ENCODE peak calls at places on chromosomes 7 and 10, in five cellular contexts. W, I, F, C and Z are unnamed samples.

GRCh38 chr10:76411719-76412435 is 980.5 kb downstream of the LRMDA start:
- DNase-seq in C (peak), I (no peak), W (no peak), F (no peak), Z (no peak)

GRCh38 chr10:60521974-60522405 is 132.3 kb upstream of the ANK3 start:
- DNase-seq in C (peak), I (no peak), W (no peak), F (no peak), Z (no peak)

GRCh38 chr10:35259769-35260397 is 76.4 kb upstream of the CCNY start:
- DNase-seq in W (no peak), C (peak), I (no peak), F (no peak), Z (no peak)

GRCh38 chr7:154865984-154866685 is 136.8 kb downstream of the PAXIP1 start:
- DNase-seq in F (no peak), W (no peak), C (no peak), I (no peak), Z (no peak)

GRCh38 chr7:140631602-140632001 is 9.0 kb downstream of the DENND2A start:
- DNase-seq in W (no peak), C (no peak), F (no peak), I (no peak), Z (no peak)

GRCh38 chr10:30581779-30582380 is 47.7 kb downstream of the LYZL2 start:
- DNase-seq in F (no peak), W (no peak), I (peak), C (peak), Z (no peak)

GRCh38 chr10:97466755-97467154 is 20.8 kb downstream of the ZDHHC16 start:
- DNase-seq in C (peak), I (no peak), W (no peak), F (no peak), Z (no peak)

GRCh38 chr10:36271631-36272340 is 629.7 kb upstream of the FZD8 start:
- DNase-seq in F (no peak), W (no peak), I (no peak), C (no peak), Z (no peak)

GRCh38 chr7:139842414-139843210 is 13.5 kb downstream of the TBXAS1 start:
- DNase-seq in C (no peak), W (no peak), I (peak), F (no peak), Z (no peak)

GRCh38 chr7:70189776-70190175 is 591.5 kb downstream of the AUTS2 start:
- DNase-seq in C (no peak), F (no peak), W (no peak), I (no peak), Z (no peak)

GRCh38 chr7:136086712-136087111 is 109.6 kb upstream of the MTPN start:
- DNase-seq in W (no peak), I (peak), C (peak), F (peak), Z (no peak)

GRCh38 chr10:79454259-79454658 is 8.8 kb upstream of the ZCCHC24 start:
- DNase-seq in C (peak), F (no peak), W (no peak), I (no peak), Z (no peak)

GRCh38 chr7:116977172-116977571 is 23.9 kb downstream of the ST7 start:
- DNase-seq in C (peak), W (no peak), F (no peak), I (no peak), Z (no peak)

GRCh38 chr7:40175725-40176510 is 41.1 kb downstream of the SUGCT start:
- DNase-seq in W (no peak), F (no peak), C (no peak), I (no peak), Z (no peak)

GRCh38 chr10:98921381-98921780 is 314.3 kb downstream of the HPSE2 start:
- DNase-seq in C (no peak), W (no peak), F (no peak), I (no peak), Z (no peak)

GRCh38 chr10:5983813-5984212 is 6.5 kb upstream of the IL15RA start:
- DNase-seq in F (no peak), C (no peak), W (no peak), I (no peak), Z (no peak)

GRCh38 chr10:89644691-89644966 is 413 bp downstream of the PANK1 start:
- DNase-seq in I (no peak), W (no peak), F (no peak), C (no peak), Z (peak)

GRCh38 chr10:15325243-15326002 is 45.7 kb downstream of the FAM171A1 start:
- DNase-seq in F (no peak), W (no peak), C (peak), I (no peak), Z (no peak)

GRCh38 chr10:23063387-23064287 is 31.7 kb upstream of the MSRB2 start:
- DNase-seq in W (no peak), C (peak), F (no peak), I (no peak), Z (no peak)

GRCh38 chr10:23064288-23065114 is 30.9 kb upstream of the MSRB2 start:
- DNase-seq in F (no peak), C (no peak), I (no peak), W (no peak), Z (no peak)

GRCh38 chr10:23067337-23067736 is 28.0 kb upstream of the MSRB2 start:
- DNase-seq in C (no peak), W (no peak), I (no peak), F (no peak), Z (no peak)

GRCh38 chr10:23067939-23068775 is 27.2 kb upstream of the MSRB2 start:
- DNase-seq in C (peak), I (peak), W (no peak), F (peak), Z (peak)

GRCh38 chr10:23065549-23065948 is 29.8 kb upstream of the MSRB2 start:
- DNase-seq in I (no peak), W (no peak), F (peak), C (peak), Z (no peak)
- TF ChIP-seq CTCF in I (no peak), W (no peak), F (no peak), C (no peak), Z (no peak)

GRCh38 chr7:128444242-128444641 is 11.4 kb upstream of the HILPDA start:
- DNase-seq in F (peak), W (no peak), I (no peak), C (no peak), Z (no peak)
- TF ChIP-seq CTCF in F (no peak), W (no peak), I (no peak), C (no peak), Z (no peak)

GRCh38 chr7:151724250-151724915 is 152.5 kb downstream of the PRKAG2 start:
- DNase-seq in C (no peak), F (no peak), W (no peak), I (no peak), Z (no peak)

GRCh38 chr7:151727579-151728285 is 149.2 kb downstream of the PRKAG2 start:
- DNase-seq in C (peak), I (peak), F (peak), W (peak), Z (no peak)

GRCh38 chr7:151724920-151725584 is 151.9 kb downstream of the PRKAG2 start:
- DNase-seq in C (no peak), W (no peak), F (no peak), I (no peak), Z (no peak)

GRCh38 chr7:151726875-151727578 is 149.9 kb downstream of the PRKAG2 start:
- DNase-seq in F (no peak), C (no peak), W (peak), I (no peak), Z (no peak)

GRCh38 chr7:151725844-151726770 is 150.8 kb downstream of the PRKAG2 start:
- DNase-seq in W (peak), C (no peak), I (no peak), F (no peak), Z (no peak)
- TF ChIP-seq CTCF in W (peak), C (no peak), I (no peak), F (no peak), Z (no peak)

GRCh38 chr10:115093286-115093775 is at the start of gene ATRNL1:
- DNase-seq in W (no peak), I (peak), C (no peak), F (no peak), Z (peak)

GRCh38 chr10:115094605-115095004 is 1.4 kb downstream of the ATRNL1 start:
- DNase-seq in W (no peak), C (no peak), I (no peak), F (no peak), Z (no peak)

GRCh38 chr10:115092258-115092554 is 959 bp upstream of the ATRNL1 start:
- DNase-seq in C (no peak), I (no peak), W (no peak), F (no peak), Z (no peak)

GRCh38 chr10:115092555-115093285 is 445 bp upstream of the ATRNL1 start:
- DNase-seq in C (peak), F (no peak), W (no peak), I (peak), Z (peak)

GRCh38 chr10:115093776-115094361 is 704 bp downstream of the ATRNL1 start:
- DNase-seq in I (peak), W (no peak), C (no peak), F (no peak), Z (peak)
- TF ChIP-seq CTCF in I (peak), W (peak), C (no peak), F (no peak), Z (no peak)

GRCh38 chr10:121070671-121071070 is 219.5 kb downstream of the WDR11 start:
- DNase-seq in I (no peak), F (no peak), W (no peak), C (no peak), Z (no peak)
- TF ChIP-seq CTCF in I (no peak), F (no peak), W (no peak), C (no peak), Z (no peak)

GRCh38 chr7:45225560-45226335 is 68.2 kb downstream of the RAMP3 start:
- DNase-seq in C (no peak), W (no peak), I (no peak), F (no peak), Z (no peak)

GRCh38 chr7:45223728-45224630 is 66.4 kb downstream of the RAMP3 start:
- DNase-seq in C (no peak), W (no peak), F (no peak), I (no peak), Z (no peak)

GRCh38 chr7:45221896-45222604 is 64.5 kb downstream of the RAMP3 start:
- DNase-seq in F (no peak), C (no peak), W (no peak), I (no peak), Z (no peak)

GRCh38 chr7:45223078-45223477 is 65.5 kb downstream of the RAMP3 start:
- DNase-seq in C (no peak), I (no peak), W (no peak), F (no peak), Z (no peak)

DNA sequence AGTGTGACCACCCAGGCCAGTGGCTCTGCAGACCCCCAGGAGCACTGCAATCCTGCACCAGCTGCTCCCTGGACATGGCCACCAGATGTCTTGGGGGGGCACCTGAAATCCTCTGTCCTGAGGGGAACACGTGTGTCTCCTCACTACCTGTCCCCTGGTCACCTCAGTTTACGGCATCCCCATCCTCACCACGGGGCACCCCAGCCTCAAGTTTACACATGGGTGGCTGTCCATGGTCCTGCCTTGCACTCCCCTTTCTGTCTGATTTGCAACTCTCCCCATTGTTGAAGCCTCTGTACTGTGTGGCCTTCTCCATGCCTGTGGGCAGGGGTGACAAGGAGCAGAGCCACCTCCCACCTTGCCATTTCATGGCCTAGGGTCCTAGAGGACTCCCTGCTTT is 67.2 kb downstream of the RAMP3 start:
- DNase-seq in W (no peak), C (no peak), I (no peak), F (no peak), Z (no peak)
- TF ChIP-seq CTCF in W (no peak), C (no peak), I (no peak), F (no peak), Z (no peak)

DNA sequence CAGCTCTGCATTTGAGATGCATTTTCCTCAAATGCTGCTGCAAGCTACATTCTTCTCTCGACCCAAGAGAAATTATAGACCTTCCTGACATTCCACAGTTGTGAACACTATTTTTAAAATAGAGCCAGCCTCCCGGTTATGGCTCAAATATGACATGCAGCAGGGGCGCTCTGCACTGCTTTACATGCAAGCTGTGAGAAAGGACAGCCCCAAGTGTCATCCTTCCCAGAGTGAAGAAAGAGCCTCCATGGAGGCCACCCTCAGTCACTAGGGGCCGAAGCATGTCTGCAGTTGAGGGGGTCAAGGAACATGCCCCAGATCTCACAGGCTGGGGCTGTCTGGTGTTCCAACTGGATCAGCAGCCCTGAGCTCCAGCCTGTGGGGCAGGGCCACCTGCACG is 63.9 kb upstream of the CHST15 start:
- DNase-seq in W (no peak), I (no peak), F (no peak), C (peak), Z (no peak)
- TF ChIP-seq CTCF in W (peak), I (no peak), F (no peak), C (no peak), Z (no peak)

DNA sequence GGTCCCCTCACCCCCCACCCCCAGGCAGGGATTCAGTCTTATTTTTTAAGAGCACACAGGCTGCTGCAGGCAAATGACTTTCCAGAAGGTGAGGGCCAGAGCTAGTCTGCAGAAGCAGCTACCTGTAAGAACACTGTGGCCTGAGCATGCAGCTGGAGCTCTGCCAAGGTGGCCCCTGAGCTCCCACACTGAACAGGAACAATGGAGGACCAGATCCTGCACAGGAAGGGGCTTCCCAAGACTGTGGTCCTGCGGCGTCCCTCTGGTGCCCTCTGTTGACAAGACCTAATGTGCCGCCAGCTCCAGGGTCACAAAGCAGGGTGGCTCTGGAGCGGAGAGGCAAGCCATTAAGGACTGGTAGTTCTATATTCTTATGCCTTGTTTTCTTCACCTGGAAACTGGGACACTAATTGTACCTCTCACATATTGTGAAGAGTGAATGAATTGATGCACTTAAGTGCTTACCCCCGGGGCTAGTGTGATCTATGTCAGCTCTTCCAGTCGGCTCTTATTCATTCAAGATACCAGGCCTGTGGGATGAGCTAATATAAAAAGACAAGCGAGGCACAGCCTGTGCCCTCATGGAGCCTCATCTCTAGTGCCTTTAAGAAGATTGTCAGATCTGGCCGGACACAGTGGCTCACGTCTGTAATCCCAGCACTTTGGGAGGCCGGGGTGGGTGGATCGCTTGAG is 8.0 kb upstream of the BEND7 start:
- DNase-seq in F (no peak), I (peak), W (no peak), C (peak), Z (peak)
- TF ChIP-seq CTCF in F (peak), I (peak), W (peak), C (peak), Z (peak)

GRCh38 chr7:64946772-64947171 is 43.7 kb downstream of the ZNF273 start:
- DNase-seq in F (no peak), I (no peak), C (no peak), W (no peak), Z (no peak)
- TF ChIP-seq CTCF in F (no peak), I (no peak), C (no peak), W (peak), Z (no peak)